ENCODE peak calls at places on chromosomes 1 and 21, in six cellular contexts. V is HCT116, F is gastrocnemius medialis, D is OCI-LY7, J is AG04449, E is fibroblast of pulmonary artery. U is an unnamed sample.

GRCh38 chr21:36297938-36298572 is 21.9 kb upstream of the MORC3 start:
- DNase-seq in V (no peak), F (peak), D (peak), J (no peak), E (no peak), U (peak)

GRCh38 chr1:24323281-24323680 is 4.1 kb downstream of the GRHL3 start:
- DNase-seq in V (no peak), F (no peak), D (no peak), J (no peak), E (no peak), U (no peak)

GRCh38 chr1:48236716-48237470 is 14.4 kb downstream of the SLC5A9 start:
- DNase-seq in V (peak), F (no peak), D (peak), J (no peak), E (peak), U (no peak)

GRCh38 chr1:70486676-70487470 is 75.8 kb downstream of the CTH start:
- DNase-seq in V (no peak), F (no peak), D (no peak), J (peak), E (peak), U (no peak)

GRCh38 chr1:51583532-51583931 is 33.4 kb upstream of the OSBPL9 start:
- DNase-seq in V (no peak), F (peak), D (no peak), J (no peak), E (peak), U (no peak)

GRCh38 chr1:178094752-178095645 is 1.1 kb downstream of the RASAL2 start:
- DNase-seq in V (no peak), F (no peak), D (no peak), J (no peak), E (peak), U (no peak)

GRCh38 chr1:10979483-10979920 is 33.0 kb upstream of the TARDBP start:
- DNase-seq in V (no peak), F (peak), D (no peak), J (no peak), E (peak), U (no peak)

GRCh38 chr1:106620521-106620954 is 435.9 kb upstream of the PRMT6 start:
- DNase-seq in V (no peak), F (no peak), D (no peak), J (peak), E (peak), U (no peak)

GRCh38 chr1:150256193-150256548 is 1.4 kb upstream of the CA14 start:
- DNase-seq in V (no peak), F (no peak), D (no peak), J (no peak), E (no peak), U (no peak)

GRCh38 chr1:151259351-151259750 is 4.8 kb downstream of the PSMD4 start:
- DNase-seq in V (no peak), F (no peak), D (no peak), J (no peak), E (no peak), U (no peak)

GRCh38 chr21:31158789-31159581 is 120.7 kb upstream of the KRTAP19-8 start:
- DNase-seq in V (no peak), F (no peak), D (peak), J (no peak), E (peak), U (no peak)

DNA sequence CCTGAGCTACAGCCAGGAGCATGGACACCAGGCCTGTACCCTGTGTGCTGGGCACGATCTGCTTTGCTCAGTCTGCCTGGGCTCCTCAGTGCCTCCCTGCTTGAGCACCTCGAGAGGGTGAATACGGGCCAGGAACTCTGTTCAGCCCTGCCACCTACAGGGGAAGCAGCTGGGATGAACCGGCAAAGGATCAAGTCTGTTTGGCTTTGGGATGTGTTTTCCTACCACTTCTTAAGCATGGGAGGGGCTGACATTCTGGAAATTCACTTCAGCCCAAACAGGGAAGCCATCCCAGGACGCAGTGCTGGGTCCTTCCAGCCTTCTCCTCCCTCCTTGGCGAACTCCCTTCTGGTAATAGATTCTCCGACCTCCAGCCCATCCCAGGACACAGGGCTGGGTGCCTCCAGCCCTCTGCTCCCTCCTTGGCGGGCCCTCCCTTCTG is 55.8 kb upstream of the SELENON start:
- DNase-seq in V (peak), F (peak), D (no peak), J (peak), E (peak), U (peak)
- TF ChIP-seq CTCF in V (peak), F (peak), D (no peak), J (peak), E (peak), U (peak)

GRCh38 chr1:104592926-104593325 is 843.2 kb downstream of the AMY1C start:
- DNase-seq in V (no peak), F (no peak), D (peak), J (no peak), E (no peak), U (no peak)
- H3K4me3 ChIP-seq in V (no peak), F (no peak), D (peak), J (no peak), E (no peak), U (no peak)

DNA sequence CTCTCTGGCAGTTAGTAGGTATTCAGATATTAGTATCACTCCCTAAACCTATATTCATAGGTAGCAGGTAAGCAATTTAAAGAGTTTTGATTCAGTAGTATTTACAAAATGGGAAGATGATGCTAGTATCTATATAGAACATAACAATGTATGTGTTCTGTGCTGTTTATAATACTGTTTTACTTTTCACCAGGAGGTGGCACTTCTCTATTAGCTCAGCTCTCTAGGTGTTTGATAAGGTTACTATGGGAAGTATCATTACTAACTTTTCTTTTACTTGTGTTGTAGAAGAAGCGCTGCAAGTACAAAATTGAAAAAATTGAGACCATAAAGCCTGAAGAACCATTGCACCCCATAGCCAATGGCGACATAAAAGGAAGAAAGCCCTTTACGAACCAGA is 49.4 kb upstream of the FASLG start:
- DNase-seq in V (no peak), F (no peak), D (peak), J (no peak), E (peak), U (no peak)
- TF ChIP-seq CTCF in V (peak), F (no peak), D (peak), J (peak), E (peak), U (no peak)

GRCh38 chr1:101128211-101128727 is 102.7 kb upstream of the DPH5 start:
- DNase-seq in V (no peak), F (no peak), D (peak), J (no peak), E (no peak), U (no peak)
- H3K4me3 ChIP-seq in V (no peak), F (no peak), D (peak), J (no peak), E (no peak), U (no peak)

U was measured in ascending aorta.